ENCODE peak calls at places on chromosome 14, in eight cellular contexts. G, J, Q, P, L, C, W and F are unnamed samples.

GRCh38 chr14:71021347-71022014 is 114.2 kb downstream of the PCNX1 start:
- DNase-seq in P (no peak), G (peak), Q (peak), W (no peak), C (no peak), L (no peak), J (no peak), F (no peak)

GRCh38 chr14:53295985-53296582 is 143.0 kb upstream of the DDHD1 start:
- DNase-seq in G (no peak), P (peak), Q (peak), C (no peak), J (peak), W (no peak), L (no peak), F (no peak)

GRCh38 chr14:50013198-50013918 is 103.0 kb downstream of the VCPKMT start:
- DNase-seq in P (no peak), L (no peak), Q (no peak), G (no peak), W (no peak), C (no peak), J (no peak), F (no peak)

GRCh38 chr14:52015411-52016030 is 26.2 kb downstream of the RTRAF start:
- DNase-seq in Q (peak), C (peak), W (no peak), J (no peak), G (no peak), P (peak), L (no peak), F (no peak)

GRCh38 chr14:64542839-64543207 is 2.3 kb downstream of the HSPA2 start:
- DNase-seq in C (no peak), G (no peak), Q (no peak), J (no peak), L (no peak), W (no peak), P (no peak), F (no peak)

GRCh38 chr14:81312289-81312876 is 87.7 kb downstream of the STON2 start:
- DNase-seq in P (peak), J (no peak), C (no peak), L (no peak), G (no peak), Q (no peak), W (no peak), F (no peak)

GRCh38 chr14:85921241-85921640 is 391.3 kb downstream of the FLRT2 start:
- DNase-seq in W (no peak), P (no peak), L (no peak), C (peak), Q (no peak), G (no peak), J (no peak), F (no peak)

GRCh38 chr14:58808828-58809227 is 171.1 kb downstream of the DACT1 start:
- DNase-seq in Q (peak), C (no peak), G (no peak), P (no peak), J (no peak), W (no peak), L (peak), F (no peak)

GRCh38 chr14:20331048-20331613 is 1.9 kb downstream of the CCNB1IP1 start:
- DNase-seq in Q (no peak), G (no peak), P (no peak), J (no peak), L (no peak), C (no peak), W (no peak), F (no peak)

GRCh38 chr14:64841772-64842490 is 37.8 kb downstream of the SPTB start:
- DNase-seq in J (no peak), P (no peak), C (no peak), W (no peak), G (no peak), Q (no peak), L (no peak), F (no peak)

GRCh38 chr14:76203086-76204001 is 51.6 kb downstream of the GPATCH2L start:
- DNase-seq in J (no peak), W (no peak), C (no peak), G (peak), L (no peak), P (no peak), Q (peak), F (peak)

GRCh38 chr14:92520102-92520651 is 6.6 kb downstream of the RIN3 start:
- DNase-seq in W (no peak), G (no peak), J (no peak), P (no peak), Q (no peak), C (no peak), L (no peak), F (no peak)